ENCODE peak calls at places on chromosomes 16 and 17, in nine cellular contexts. One of them, this sample, is unnamed.

GRCh38 chr16:11836653-11837244 is 14.6 kb downstream of the RSL1D1 start:
- DNase-seq in heart left ventricle: no peak
- DNase-seq in suprapubic skin: peak; percentile 21
- DNase-seq in GM10248: no peak
- DNase-seq in HFFc6: peak; percentile 83
- DNase-seq in gastrocnemius medialis: no peak
- DNase-seq in CD8-positive, alpha-beta T cell: no peak
- DNase-seq in BJ: peak; percentile 57
- DNase-seq in dorsolateral prefrontal cortex: no peak
- DNase-seq in this sample: no peak

GRCh38 chr16:70490261-70490660 is 33.1 kb downstream of the COG4 start:
- DNase-seq in GM10248: no peak
- DNase-seq in suprapubic skin: no peak
- DNase-seq in HFFc6: no peak
- DNase-seq in heart left ventricle: no peak
- DNase-seq in CD8-positive, alpha-beta T cell: no peak
- DNase-seq in dorsolateral prefrontal cortex: peak; percentile 74
- DNase-seq in BJ: no peak
- DNase-seq in gastrocnemius medialis: peak; percentile 84
- DNase-seq in this sample: no peak

GRCh38 chr17:57726213-57726612 is 18.9 kb downstream of the CCDC182 start:
- DNase-seq in dorsolateral prefrontal cortex: no peak
- DNase-seq in BJ: no peak
- DNase-seq in CD8-positive, alpha-beta T cell: no peak
- DNase-seq in suprapubic skin: no peak
- DNase-seq in GM10248: no peak
- DNase-seq in gastrocnemius medialis: no peak
- DNase-seq in HFFc6: no peak
- DNase-seq in heart left ventricle: no peak
- DNase-seq in this sample: no peak

GRCh38 chr16:24610421-24610765 is 71.0 kb downstream of the RBBP6 start:
- DNase-seq in gastrocnemius medialis: no peak
- DNase-seq in HFFc6: no peak
- DNase-seq in heart left ventricle: peak; percentile 8
- DNase-seq in CD8-positive, alpha-beta T cell: no peak
- DNase-seq in GM10248: no peak
- DNase-seq in suprapubic skin: no peak
- DNase-seq in dorsolateral prefrontal cortex: peak; percentile 53
- DNase-seq in BJ: no peak
- DNase-seq in this sample: no peak

GRCh38 chr17:44108440-44109311 is 14.8 kb downstream of the HDAC5 start:
- DNase-seq in HFFc6: peak; percentile 97
- DNase-seq in BJ: peak; percentile 93
- DNase-seq in gastrocnemius medialis: peak; percentile 88
- DNase-seq in suprapubic skin: peak; percentile 85
- DNase-seq in heart left ventricle: peak; percentile 90
- DNase-seq in dorsolateral prefrontal cortex: peak; percentile 93
- DNase-seq in GM10248: no peak
- DNase-seq in CD8-positive, alpha-beta T cell: no peak
- DNase-seq in this sample: no peak

GRCh38 chr16:389317-389716 is 7.5 kb upstream of the PGAP6 start:
- DNase-seq in gastrocnemius medialis: no peak
- DNase-seq in dorsolateral prefrontal cortex: no peak
- DNase-seq in heart left ventricle: no peak
- DNase-seq in HFFc6: no peak
- DNase-seq in suprapubic skin: no peak
- DNase-seq in BJ: no peak
- DNase-seq in CD8-positive, alpha-beta T cell: no peak
- DNase-seq in GM10248: no peak
- DNase-seq in this sample: no peak

GRCh38 chr17:37039269-37039668 is 90.5 kb downstream of the AATF start:
- DNase-seq in GM10248: no peak
- DNase-seq in heart left ventricle: no peak
- DNase-seq in gastrocnemius medialis: no peak
- DNase-seq in HFFc6: no peak
- DNase-seq in CD8-positive, alpha-beta T cell: no peak
- DNase-seq in BJ: no peak
- DNase-seq in suprapubic skin: no peak
- DNase-seq in dorsolateral prefrontal cortex: no peak
- DNase-seq in this sample: no peak

GRCh38 chr17:55577687-55578086 is 66.4 kb upstream of the SMIM36 start:
- DNase-seq in gastrocnemius medialis: no peak
- DNase-seq in BJ: no peak
- DNase-seq in dorsolateral prefrontal cortex: no peak
- DNase-seq in CD8-positive, alpha-beta T cell: no peak
- DNase-seq in GM10248: no peak
- DNase-seq in suprapubic skin: no peak
- DNase-seq in heart left ventricle: peak; percentile 23
- DNase-seq in HFFc6: no peak
- DNase-seq in this sample: no peak

GRCh38 chr16:70159355-70160348 is 13.9 kb upstream of the CLEC18C start:
- DNase-seq in BJ: no peak
- DNase-seq in gastrocnemius medialis: no peak
- DNase-seq in suprapubic skin: no peak
- DNase-seq in heart left ventricle: no peak
- DNase-seq in GM10248: peak; percentile 12
- DNase-seq in dorsolateral prefrontal cortex: no peak
- DNase-seq in HFFc6: no peak
- DNase-seq in CD8-positive, alpha-beta T cell: peak; percentile 48
- DNase-seq in this sample: no peak

GRCh38 chr17:34571428-34572130 is 7.8 kb upstream of the TMEM132E start:
- DNase-seq in CD8-positive, alpha-beta T cell: no peak
- DNase-seq in dorsolateral prefrontal cortex: no peak
- DNase-seq in suprapubic skin: no peak
- DNase-seq in gastrocnemius medialis: no peak
- DNase-seq in HFFc6: no peak
- DNase-seq in GM10248: no peak
- DNase-seq in BJ: no peak
- DNase-seq in heart left ventricle: no peak
- DNase-seq in this sample: no peak

GRCh38 chr17:56785396-56785795 is 48.3 kb downstream of the C17orf67 start:
- DNase-seq in suprapubic skin: no peak
- DNase-seq in gastrocnemius medialis: peak; percentile 35
- DNase-seq in HFFc6: peak; percentile 8
- DNase-seq in GM10248: no peak
- DNase-seq in CD8-positive, alpha-beta T cell: no peak
- DNase-seq in dorsolateral prefrontal cortex: no peak
- DNase-seq in heart left ventricle: no peak
- DNase-seq in BJ: peak; percentile 14
- DNase-seq in this sample: no peak

GRCh38 chr16:75282811-75283281 is 31.4 kb upstream of the BCAR1 start:
- DNase-seq in suprapubic skin: no peak
- DNase-seq in GM10248: no peak
- DNase-seq in CD8-positive, alpha-beta T cell: no peak
- DNase-seq in heart left ventricle: no peak
- DNase-seq in gastrocnemius medialis: no peak
- DNase-seq in HFFc6: no peak
- DNase-seq in dorsolateral prefrontal cortex: peak; percentile 80
- DNase-seq in BJ: no peak
- DNase-seq in this sample: no peak

GRCh38 chr17:39236383-39236927 is 10.7 kb upstream of the STAC2 start:
- DNase-seq in suprapubic skin: no peak
- DNase-seq in heart left ventricle: no peak
- DNase-seq in dorsolateral prefrontal cortex: peak; percentile 26
- DNase-seq in CD8-positive, alpha-beta T cell: no peak
- DNase-seq in GM10248: peak; percentile 8
- DNase-seq in gastrocnemius medialis: no peak
- DNase-seq in BJ: no peak
- DNase-seq in HFFc6: no peak
- DNase-seq in this sample: no peak

GRCh38 chr17:39237586-39237985 is 11.8 kb upstream of the STAC2 start:
- DNase-seq in GM10248: no peak
- DNase-seq in suprapubic skin: no peak
- DNase-seq in CD8-positive, alpha-beta T cell: no peak
- DNase-seq in HFFc6: no peak
- DNase-seq in gastrocnemius medialis: no peak
- DNase-seq in heart left ventricle: no peak
- DNase-seq in dorsolateral prefrontal cortex: no peak
- DNase-seq in BJ: no peak
- DNase-seq in this sample: no peak

GRCh38 chr17:39231587-39232551 is 6.1 kb upstream of the STAC2 start:
- DNase-seq in BJ: no peak
- DNase-seq in heart left ventricle: no peak
- DNase-seq in HFFc6: peak; percentile 21
- DNase-seq in gastrocnemius medialis: no peak
- DNase-seq in GM10248: peak; percentile 84
- DNase-seq in dorsolateral prefrontal cortex: no peak
- DNase-seq in CD8-positive, alpha-beta T cell: peak; percentile 75
- DNase-seq in suprapubic skin: no peak
- DNase-seq in this sample: peak; percentile 80

GRCh38 chr17:39236981-39237441 is 11.3 kb upstream of the STAC2 start:
- DNase-seq in dorsolateral prefrontal cortex: no peak
- DNase-seq in suprapubic skin: no peak
- DNase-seq in GM10248: peak; percentile 14
- DNase-seq in heart left ventricle: no peak
- DNase-seq in BJ: no peak
- DNase-seq in HFFc6: no peak
- DNase-seq in CD8-positive, alpha-beta T cell: no peak
- DNase-seq in gastrocnemius medialis: no peak
- DNase-seq in this sample: no peak

GRCh38 chr17:39235555-39236221 is 9.9 kb upstream of the STAC2 start:
- DNase-seq in heart left ventricle: no peak
- DNase-seq in dorsolateral prefrontal cortex: peak; percentile 48
- DNase-seq in HFFc6: peak; percentile 51
- DNase-seq in suprapubic skin: no peak
- DNase-seq in gastrocnemius medialis: no peak
- DNase-seq in BJ: no peak
- DNase-seq in CD8-positive, alpha-beta T cell: no peak
- DNase-seq in GM10248: peak; percentile 77
- DNase-seq in this sample: peak; percentile 84
- TF ChIP-seq CTCF in heart left ventricle: peak; percentile 41
- TF ChIP-seq CTCF in dorsolateral prefrontal cortex: peak; percentile 47
- TF ChIP-seq CTCF in HFFc6: peak; percentile 81
- TF ChIP-seq CTCF in suprapubic skin: peak; percentile 14
- TF ChIP-seq CTCF in gastrocnemius medialis: peak; percentile 49
- TF ChIP-seq CTCF in BJ: peak; percentile 71
- TF ChIP-seq CTCF in CD8-positive, alpha-beta T cell: peak; percentile 59
- TF ChIP-seq CTCF in GM10248: peak; percentile 63
- TF ChIP-seq CTCF in this sample: peak; percentile 79

GRCh38 chr16:72064361-72064894 is 1.4 kb downstream of the HPR start:
- DNase-seq in HFFc6: no peak
- DNase-seq in GM10248: no peak
- DNase-seq in BJ: no peak
- DNase-seq in gastrocnemius medialis: no peak
- DNase-seq in suprapubic skin: no peak
- DNase-seq in CD8-positive, alpha-beta T cell: no peak
- DNase-seq in heart left ventricle: no peak
- DNase-seq in dorsolateral prefrontal cortex: no peak
- DNase-seq in this sample: no peak

GRCh38 chr16:72072514-72073342 is 9.7 kb downstream of the HPR start:
- DNase-seq in gastrocnemius medialis: no peak
- DNase-seq in dorsolateral prefrontal cortex: no peak
- DNase-seq in heart left ventricle: peak; percentile 27
- DNase-seq in suprapubic skin: no peak
- DNase-seq in HFFc6: no peak
- DNase-seq in BJ: no peak
- DNase-seq in GM10248: no peak
- DNase-seq in CD8-positive, alpha-beta T cell: no peak
- DNase-seq in this sample: no peak

GRCh38 chr16:72068930-72069329 is 5.9 kb downstream of the HPR start:
- DNase-seq in suprapubic skin: no peak
- DNase-seq in CD8-positive, alpha-beta T cell: no peak
- DNase-seq in dorsolateral prefrontal cortex: no peak
- DNase-seq in gastrocnemius medialis: no peak
- DNase-seq in GM10248: no peak
- DNase-seq in BJ: no peak
- DNase-seq in heart left ventricle: no peak
- DNase-seq in HFFc6: no peak
- DNase-seq in this sample: no peak

GRCh38 chr16:72061564-72061963 is 1.5 kb upstream of the HPR start:
- DNase-seq in GM10248: no peak
- DNase-seq in dorsolateral prefrontal cortex: no peak
- DNase-seq in HFFc6: no peak
- DNase-seq in BJ: no peak
- DNase-seq in heart left ventricle: no peak
- DNase-seq in gastrocnemius medialis: no peak
- DNase-seq in suprapubic skin: no peak
- DNase-seq in CD8-positive, alpha-beta T cell: no peak
- DNase-seq in this sample: no peak

GRCh38 chr16:72066747-72067146 is 3.7 kb downstream of the HPR start:
- DNase-seq in gastrocnemius medialis: no peak
- DNase-seq in HFFc6: peak; percentile 25
- DNase-seq in heart left ventricle: no peak
- DNase-seq in CD8-positive, alpha-beta T cell: no peak
- DNase-seq in suprapubic skin: no peak
- DNase-seq in dorsolateral prefrontal cortex: no peak
- DNase-seq in BJ: no peak
- DNase-seq in GM10248: peak; percentile 29
- DNase-seq in this sample: peak; percentile 50
- TF ChIP-seq CTCF in gastrocnemius medialis: peak; percentile 19
- TF ChIP-seq CTCF in HFFc6: peak; percentile 78
- TF ChIP-seq CTCF in heart left ventricle: peak; percentile 53
- TF ChIP-seq CTCF in CD8-positive, alpha-beta T cell: peak; percentile 55
- TF ChIP-seq CTCF in suprapubic skin: peak; percentile 2
- TF ChIP-seq CTCF in dorsolateral prefrontal cortex: peak; percentile 68
- TF ChIP-seq CTCF in BJ: peak; percentile 71
- TF ChIP-seq CTCF in GM10248: peak; percentile 64
- TF ChIP-seq CTCF in this sample: peak; percentile 69

DNA sequence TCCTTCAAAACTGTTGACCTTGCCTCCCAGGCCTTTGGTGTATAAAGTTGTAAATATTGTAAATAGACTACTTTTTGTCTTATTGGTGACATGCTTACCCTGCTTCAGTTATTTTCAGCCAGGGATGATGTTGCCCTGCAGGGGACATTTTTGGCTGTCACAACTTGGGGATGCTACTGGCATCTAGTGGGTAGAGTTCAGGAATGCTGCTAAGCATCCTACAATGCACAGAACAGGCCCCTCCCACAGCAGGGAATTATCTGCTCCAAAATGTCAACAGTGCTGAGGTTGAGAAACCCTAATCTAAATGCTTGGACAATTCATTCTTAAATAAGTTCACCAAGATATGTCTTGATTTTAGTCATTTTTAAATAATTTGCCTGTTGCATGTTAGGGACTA is 459.8 kb downstream of the PMP22 start:
- DNase-seq in GM10248: no peak
- DNase-seq in CD8-positive, alpha-beta T cell: no peak
- DNase-seq in gastrocnemius medialis: no peak
- DNase-seq in suprapubic skin: no peak
- DNase-seq in HFFc6: no peak
- DNase-seq in dorsolateral prefrontal cortex: no peak
- DNase-seq in heart left ventricle: no peak
- DNase-seq in BJ: no peak
- DNase-seq in this sample: no peak
- TF ChIP-seq CTCF in GM10248: no peak
- TF ChIP-seq CTCF in CD8-positive, alpha-beta T cell: no peak
- TF ChIP-seq CTCF in gastrocnemius medialis: no peak
- TF ChIP-seq CTCF in suprapubic skin: no peak
- TF ChIP-seq CTCF in HFFc6: no peak
- TF ChIP-seq CTCF in dorsolateral prefrontal cortex: no peak
- TF ChIP-seq CTCF in heart left ventricle: no peak
- TF ChIP-seq CTCF in BJ: no peak
- TF ChIP-seq CTCF in this sample: no peak

DNA sequence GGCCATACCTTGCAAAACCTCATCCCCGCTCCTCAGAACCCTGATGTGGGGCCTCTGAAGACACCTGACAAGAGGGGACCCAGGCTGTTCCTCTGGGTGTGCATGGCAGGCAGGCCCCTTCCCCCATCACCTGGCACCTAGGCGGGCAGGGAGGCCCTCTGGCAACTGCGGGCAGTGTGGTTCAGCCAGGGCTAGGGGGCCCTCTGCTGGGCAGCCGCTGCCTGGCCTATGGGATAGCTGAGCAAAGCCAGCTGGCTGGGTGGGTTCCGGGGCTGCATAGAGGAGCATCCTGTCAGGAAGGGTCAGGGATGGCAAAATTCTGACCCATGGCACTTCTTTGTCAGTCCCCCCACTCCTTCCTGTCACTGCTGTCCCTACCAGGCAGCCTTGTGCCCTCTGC is 228.7 kb upstream of the ASIC2 start:
- DNase-seq in dorsolateral prefrontal cortex: peak; percentile 47
- DNase-seq in CD8-positive, alpha-beta T cell: no peak
- DNase-seq in GM10248: no peak
- DNase-seq in heart left ventricle: no peak
- DNase-seq in BJ: no peak
- DNase-seq in suprapubic skin: no peak
- DNase-seq in gastrocnemius medialis: no peak
- DNase-seq in HFFc6: no peak
- DNase-seq in this sample: no peak
- TF ChIP-seq CTCF in dorsolateral prefrontal cortex: peak; percentile 11
- TF ChIP-seq CTCF in CD8-positive, alpha-beta T cell: no peak
- TF ChIP-seq CTCF in GM10248: peak; percentile 8
- TF ChIP-seq CTCF in heart left ventricle: no peak
- TF ChIP-seq CTCF in BJ: peak; percentile 18
- TF ChIP-seq CTCF in suprapubic skin: no peak
- TF ChIP-seq CTCF in gastrocnemius medialis: no peak
- TF ChIP-seq CTCF in HFFc6: no peak
- TF ChIP-seq CTCF in this sample: peak; percentile 40